ENCODE peak calls at places on chromosome 7, in seven cellular contexts. One of them, this sample, is unnamed.

GRCh38 chr7:13115157-13115772 is 427.8 kb downstream of the ARL4A start:
- DNase-seq in SK-N-SH: no peak
- DNase-seq in K562: no peak
- DNase-seq in IMR-90: peak
- DNase-seq in A549: peak
- DNase-seq in H1: no peak
- DNase-seq in GM12878: no peak
- DNase-seq in this sample: no peak

GRCh38 chr7:601573-602340 is 82.1 kb upstream of the PDGFA start:
- DNase-seq in IMR-90: peak
- DNase-seq in K562: no peak
- DNase-seq in SK-N-SH: no peak
- DNase-seq in H1: no peak
- DNase-seq in GM12878: peak
- DNase-seq in A549: no peak
- DNase-seq in this sample: no peak

GRCh38 chr7:149462101-149462520 is 1.2 kb upstream of the ZNF777 start:
- DNase-seq in SK-N-SH: no peak
- DNase-seq in IMR-90: no peak
- DNase-seq in A549: no peak
- DNase-seq in H1: no peak
- DNase-seq in GM12878: no peak
- DNase-seq in K562: no peak
- DNase-seq in this sample: no peak

GRCh38 chr7:143909863-143910262 is 7.9 kb upstream of the TCAF1 start:
- DNase-seq in IMR-90: peak
- DNase-seq in SK-N-SH: no peak
- DNase-seq in K562: no peak
- DNase-seq in H1: no peak
- DNase-seq in A549: no peak
- DNase-seq in GM12878: no peak
- DNase-seq in this sample: no peak

GRCh38 chr7:149071641-149072437 is 18.7 kb downstream of the ZNF786 start:
- DNase-seq in A549: peak
- DNase-seq in GM12878: no peak
- DNase-seq in K562: peak
- DNase-seq in H1: peak
- DNase-seq in IMR-90: peak
- DNase-seq in SK-N-SH: peak
- DNase-seq in this sample: peak

GRCh38 chr7:117975436-117975835 is 102.2 kb upstream of the CTTNBP2 start:
- DNase-seq in SK-N-SH: no peak
- DNase-seq in GM12878: no peak
- DNase-seq in A549: no peak
- DNase-seq in H1: no peak
- DNase-seq in K562: no peak
- DNase-seq in IMR-90: no peak
- DNase-seq in this sample: no peak

GRCh38 chr7:101124376-101125056 is 2.4 kb upstream of the SERPINE1 start:
- DNase-seq in K562: no peak
- DNase-seq in IMR-90: peak
- DNase-seq in A549: peak
- DNase-seq in H1: no peak
- DNase-seq in GM12878: no peak
- DNase-seq in SK-N-SH: no peak
- DNase-seq in this sample: no peak

GRCh38 chr7:81846398-81846797 is 76.6 kb upstream of the HGF start:
- DNase-seq in GM12878: peak
- DNase-seq in K562: no peak
- DNase-seq in H1: no peak
- DNase-seq in A549: peak
- DNase-seq in SK-N-SH: no peak
- DNase-seq in IMR-90: peak
- DNase-seq in this sample: no peak

GRCh38 chr7:139560678-139561077 is 37.2 kb downstream of the CLEC2L start:
- DNase-seq in A549: no peak
- DNase-seq in GM12878: no peak
- DNase-seq in H1: no peak
- DNase-seq in IMR-90: no peak
- DNase-seq in K562: peak
- DNase-seq in SK-N-SH: peak
- DNase-seq in this sample: no peak

GRCh38 chr7:44949315-44949714 is 29.5 kb downstream of the MYO1G start:
- DNase-seq in A549: no peak
- DNase-seq in H1: no peak
- DNase-seq in IMR-90: no peak
- DNase-seq in GM12878: no peak
- DNase-seq in SK-N-SH: no peak
- DNase-seq in K562: no peak
- DNase-seq in this sample: no peak

GRCh38 chr7:39683216-39683845 is 60.0 kb downstream of the RALA start:
- DNase-seq in A549: peak
- DNase-seq in K562: no peak
- DNase-seq in SK-N-SH: no peak
- DNase-seq in GM12878: no peak
- DNase-seq in IMR-90: peak
- DNase-seq in H1: no peak
- DNase-seq in this sample: no peak
- TF ChIP-seq RAD21 in A549: no peak
- TF ChIP-seq RAD21 in K562: no peak
- TF ChIP-seq RAD21 in SK-N-SH: no peak
- TF ChIP-seq RAD21 in GM12878: no peak
- TF ChIP-seq RAD21 in IMR-90: no peak
- TF ChIP-seq RAD21 in H1: no peak
- TF ChIP-seq RAD21 in this sample: no peak

GRCh38 chr7:157003445-157004049 is 6.9 kb downstream of the MNX1 start:
- DNase-seq in SK-N-SH: peak
- DNase-seq in IMR-90: no peak
- DNase-seq in H1: peak
- DNase-seq in K562: no peak
- DNase-seq in A549: no peak
- DNase-seq in GM12878: no peak
- DNase-seq in this sample: no peak
- TF ChIP-seq RAD21 in SK-N-SH: no peak
- TF ChIP-seq RAD21 in IMR-90: no peak
- TF ChIP-seq RAD21 in H1: no peak
- TF ChIP-seq RAD21 in K562: no peak
- TF ChIP-seq RAD21 in A549: no peak
- TF ChIP-seq RAD21 in GM12878: no peak
- TF ChIP-seq RAD21 in this sample: no peak

DNA sequence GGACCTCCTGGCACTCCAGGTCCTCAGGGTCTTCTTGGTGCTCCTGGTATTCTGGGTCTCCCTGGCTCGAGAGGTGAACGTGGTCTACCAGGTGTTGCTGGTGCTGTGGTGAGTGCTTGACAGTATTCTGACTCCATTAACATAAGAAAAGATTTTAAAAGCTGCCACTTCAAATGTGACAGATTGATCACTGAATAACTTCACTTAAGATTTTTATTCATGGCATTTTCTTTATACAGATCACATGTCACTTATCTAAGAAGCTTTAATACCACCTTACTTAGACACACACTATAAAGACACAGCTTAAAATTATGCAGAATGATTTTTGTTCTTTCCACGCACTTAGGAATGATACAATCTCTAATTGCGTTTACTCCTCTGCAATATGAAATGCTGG is 29.6 kb downstream of the COL1A2 start:
- DNase-seq in A549: no peak
- DNase-seq in IMR-90: no peak
- DNase-seq in GM12878: no peak
- DNase-seq in K562: no peak
- DNase-seq in H1: no peak
- DNase-seq in SK-N-SH: no peak
- DNase-seq in this sample: no peak
- TF ChIP-seq RAD21 in A549: no peak
- TF ChIP-seq RAD21 in IMR-90: no peak
- TF ChIP-seq RAD21 in GM12878: no peak
- TF ChIP-seq RAD21 in K562: no peak
- TF ChIP-seq RAD21 in H1: no peak
- TF ChIP-seq RAD21 in SK-N-SH: no peak
- TF ChIP-seq RAD21 in this sample: no peak

GRCh38 chr7:129494041-129494440 is 8.3 kb upstream of the SMKR1 start:
- DNase-seq in A549: no peak
- DNase-seq in IMR-90: peak
- DNase-seq in GM12878: peak
- DNase-seq in H1: no peak
- DNase-seq in SK-N-SH: no peak
- DNase-seq in K562: no peak
- DNase-seq in this sample: no peak
- TF ChIP-seq RAD21 in A549: no peak
- TF ChIP-seq RAD21 in IMR-90: no peak
- TF ChIP-seq RAD21 in GM12878: no peak
- TF ChIP-seq RAD21 in H1: no peak
- TF ChIP-seq RAD21 in SK-N-SH: no peak
- TF ChIP-seq RAD21 in K562: no peak
- TF ChIP-seq RAD21 in this sample: no peak

DNA sequence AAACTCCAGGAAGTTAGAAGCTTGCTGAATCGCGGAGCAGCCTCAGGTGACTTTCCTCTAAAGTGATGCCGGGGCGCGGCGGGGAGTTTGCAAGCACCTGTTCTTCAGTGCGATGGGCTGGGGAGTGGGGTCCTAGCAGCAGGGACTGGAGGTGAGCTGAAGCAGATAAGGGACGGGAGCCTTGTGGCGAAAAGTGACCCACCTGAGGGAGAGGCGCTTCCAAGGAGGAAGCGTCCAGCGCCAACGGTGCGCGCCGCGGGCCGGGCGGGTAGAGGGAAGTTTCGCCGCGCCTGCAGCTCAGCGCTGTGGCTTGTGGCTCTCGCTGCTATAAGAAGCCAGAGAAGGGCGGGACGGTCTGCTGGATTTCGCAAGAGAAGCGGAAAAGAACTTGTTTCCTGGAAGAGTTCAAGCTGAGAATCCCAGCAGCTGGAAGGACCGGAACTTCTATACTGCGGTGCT is at the start of gene STEAP4:
- DNase-seq in IMR-90: peak
- DNase-seq in A549: peak
- DNase-seq in K562: no peak
- DNase-seq in SK-N-SH: no peak
- DNase-seq in GM12878: no peak
- DNase-seq in H1: peak
- DNase-seq in this sample: peak
- TF ChIP-seq RAD21 in IMR-90: no peak
- TF ChIP-seq RAD21 in A549: no peak
- TF ChIP-seq RAD21 in K562: no peak
- TF ChIP-seq RAD21 in SK-N-SH: no peak
- TF ChIP-seq RAD21 in GM12878: no peak
- TF ChIP-seq RAD21 in H1: no peak
- TF ChIP-seq RAD21 in this sample: no peak

This sample was measured in HCT116.